ENCODE peak calls at places on chromosomes 11 and 22, in five cellular contexts. C is right atrium auricular region, O is IMR-90, Y is activated T-cell treated with anti-CD3 and anti-CD28 coated beads for 1 hour, X is fibroblast of the conjunctiva. G is an unnamed sample.

GRCh38 chr11:95055273-95055897 is 6.2 kb downstream of the KDM4F start:
- DNase-seq in O (no peak), X (no peak), C (no peak), Y (no peak), G (no peak)

GRCh38 chr11:60363542-60364525 is 14.5 kb upstream of the MS4A7 start:
- DNase-seq in X (peak; percentile 6), C (peak; percentile 78), Y (peak; percentile 34), O (peak; percentile 25), G (peak; percentile 71)

GRCh38 chr11:19829109-19829790 is 116.6 kb downstream of the NAV2 start:
- DNase-seq in Y (no peak), C (no peak), O (no peak), X (no peak), G (no peak)

GRCh38 chr22:43616645-43617044 is 195.5 kb downstream of the EFCAB6 start:
- DNase-seq in O (no peak), C (no peak), Y (no peak), X (no peak), G (peak; percentile 53)

GRCh38 chr11:63839508-63840355 is 822 bp downstream of the MARK2 start:
- DNase-seq in X (no peak), C (no peak), Y (no peak), O (no peak), G (peak; percentile 54)

GRCh38 chr11:123166095-123166559 is 28.9 kb downstream of the CLMP start:
- DNase-seq in O (peak; percentile 97), Y (no peak), C (no peak), X (no peak), G (no peak)

GRCh38 chr22:24775769-24776492 is 1.4 kb upstream of the PIWIL3 start:
- DNase-seq in O (peak; percentile 26), C (no peak), Y (no peak), X (no peak), G (no peak)

GRCh38 chr11:31509017-31509411 is 408 bp downstream of the IMMP1L start:
- DNase-seq in O (no peak), X (no peak), Y (no peak), C (no peak), G (no peak)

GRCh38 chr11:1778141-1778911 is 14.6 kb upstream of the CTSD start:
- DNase-seq in O (no peak), C (no peak), Y (no peak), X (no peak), G (no peak)

GRCh38 chr11:79441159-79441875 is 487 bp upstream of the TENM4 start:
- DNase-seq in Y (no peak), O (peak; percentile 58), C (no peak), X (no peak), G (no peak)

GRCh38 chr11:104573431-104573830 is 324.8 kb downstream of the CASP12 start:
- DNase-seq in O (peak; percentile 77), X (peak; percentile 75), C (no peak), Y (no peak), G (no peak)

GRCh38 chr11:47425611-47426010 is 628 bp downstream of the PSMC3 start:
- DNase-seq in O (no peak), X (no peak), C (no peak), Y (no peak), G (no peak)